ENCODE peak calls at places on chromosomes 4 and X, in five cellular contexts. One of them, this sample, is unnamed.

GRCh38 chr4:59728496-59728895 is 1471.6 kb upstream of the ADGRL3 start:
- DNase-seq in A549: no peak
- DNase-seq in skeletal muscle cell: no peak
- DNase-seq in OCI-LY7: no peak
- DNase-seq in GM23248: no peak
- DNase-seq in this sample: no peak

GRCh38 chr4:76279462-76279861 is 27.1 kb upstream of the STBD1 start:
- DNase-seq in GM23248: no peak
- DNase-seq in skeletal muscle cell: no peak
- DNase-seq in OCI-LY7: no peak
- DNase-seq in A549: peak; percentile 11
- DNase-seq in this sample: no peak

GRCh38 chr4:104490770-104491395 is 3.8 kb downstream of the CXXC4 start:
- DNase-seq in GM23248: peak; percentile 53
- DNase-seq in OCI-LY7: peak; percentile 3
- DNase-seq in skeletal muscle cell: peak; percentile 18
- DNase-seq in A549: peak; percentile 58
- DNase-seq in this sample: no peak

GRCh38 chr4:103786014-103786413 is 66.2 kb upstream of the TACR3 start:
- DNase-seq in skeletal muscle cell: no peak
- DNase-seq in A549: peak; percentile 53
- DNase-seq in OCI-LY7: peak; percentile 59
- DNase-seq in GM23248: peak; percentile 69
- DNase-seq in this sample: peak; percentile 20

GRCh38 chrX:1542994-1543725 is 6.2 kb upstream of the P2RY8 start:
- DNase-seq in GM23248: no peak
- DNase-seq in OCI-LY7: no peak
- DNase-seq in A549: no peak
- DNase-seq in skeletal muscle cell: no peak
- DNase-seq in this sample: no peak

GRCh38 chrX:19827088-19827487 is 60.3 kb downstream of the SH3KBP1 start:
- DNase-seq in OCI-LY7: no peak
- DNase-seq in skeletal muscle cell: no peak
- DNase-seq in GM23248: no peak
- DNase-seq in A549: no peak
- DNase-seq in this sample: no peak

GRCh38 chr4:8708401-8709021 is 115.9 kb downstream of the CPZ start:
- DNase-seq in skeletal muscle cell: no peak
- DNase-seq in OCI-LY7: no peak
- DNase-seq in A549: no peak
- DNase-seq in GM23248: no peak
- DNase-seq in this sample: no peak

GRCh38 chrX:103215768-103216085 is 819 bp downstream of the BEX4 start:
- DNase-seq in OCI-LY7: no peak
- DNase-seq in GM23248: no peak
- DNase-seq in skeletal muscle cell: no peak
- DNase-seq in A549: no peak
- DNase-seq in this sample: no peak

GRCh38 chr4:76208005-76208765 is 5.4 kb downstream of the SCARB2 start:
- DNase-seq in skeletal muscle cell: peak; percentile 75
- DNase-seq in GM23248: peak; percentile 95
- DNase-seq in A549: peak; percentile 63
- DNase-seq in OCI-LY7: no peak
- DNase-seq in this sample: no peak

GRCh38 chrX:109374276-109374960 is 107.5 kb downstream of the GUCY2F start:
- DNase-seq in GM23248: no peak
- DNase-seq in OCI-LY7: no peak
- DNase-seq in A549: no peak
- DNase-seq in skeletal muscle cell: no peak
- DNase-seq in this sample: no peak

GRCh38 chrX:153765138-153766079 is 1.4 kb downstream of the PLXNB3 start:
- DNase-seq in GM23248: peak; percentile 56
- DNase-seq in OCI-LY7: no peak
- DNase-seq in A549: no peak
- DNase-seq in skeletal muscle cell: no peak
- DNase-seq in this sample: no peak

GRCh38 chr4:26803462-26803861 is 57.2 kb upstream of the STIM2 start:
- DNase-seq in A549: no peak
- DNase-seq in GM23248: peak; percentile 52
- DNase-seq in OCI-LY7: no peak
- DNase-seq in skeletal muscle cell: no peak
- DNase-seq in this sample: no peak

GRCh38 chrX:19906293-19906692 is 18.9 kb upstream of the SH3KBP1 start:
- DNase-seq in GM23248: no peak
- DNase-seq in OCI-LY7: no peak
- DNase-seq in A549: peak; percentile 25
- DNase-seq in skeletal muscle cell: no peak
- DNase-seq in this sample: no peak

GRCh38 chrX:37754518-37754917 is 25.3 kb upstream of the CYBB start:
- DNase-seq in GM23248: no peak
- DNase-seq in skeletal muscle cell: no peak
- DNase-seq in OCI-LY7: no peak
- DNase-seq in A549: no peak
- DNase-seq in this sample: no peak

GRCh38 chrX:107700317-107700774 is 72.0 kb downstream of the PRPS1 start:
- DNase-seq in GM23248: peak; percentile 55
- DNase-seq in OCI-LY7: no peak
- DNase-seq in skeletal muscle cell: peak; percentile 76
- DNase-seq in A549: no peak
- DNase-seq in this sample: no peak

GRCh38 chrX:129798456-129798855 is 18.7 kb downstream of the SASH3 start:
- DNase-seq in A549: no peak
- DNase-seq in OCI-LY7: no peak
- DNase-seq in skeletal muscle cell: no peak
- DNase-seq in GM23248: no peak
- DNase-seq in this sample: no peak

GRCh38 chrX:150012647-150013046 is 74.4 kb upstream of the EOLA2 start:
- DNase-seq in OCI-LY7: no peak
- DNase-seq in GM23248: peak; percentile 20
- DNase-seq in skeletal muscle cell: no peak
- DNase-seq in A549: no peak
- DNase-seq in this sample: no peak

GRCh38 chr4:173318648-173319211 is 15.4 kb downstream of the HMGB2 start:
- DNase-seq in GM23248: peak; percentile 85
- DNase-seq in A549: peak; percentile 13
- DNase-seq in skeletal muscle cell: peak; percentile 21
- DNase-seq in OCI-LY7: peak; percentile 62
- DNase-seq in this sample: no peak

GRCh38 chrX:40100537-40101429 is 3.0 kb upstream of the BCOR start:
- DNase-seq in GM23248: no peak
- DNase-seq in A549: no peak
- DNase-seq in skeletal muscle cell: no peak
- DNase-seq in OCI-LY7: no peak
- DNase-seq in this sample: no peak

GRCh38 chr4:127048371-127049085 is 584.2 kb upstream of the INTU start:
- DNase-seq in A549: no peak
- DNase-seq in GM23248: no peak
- DNase-seq in OCI-LY7: no peak
- DNase-seq in skeletal muscle cell: no peak
- DNase-seq in this sample: no peak

GRCh38 chr4:8351931-8352367 is 82.4 kb downstream of the HTRA3 start:
- DNase-seq in GM23248: peak; percentile 15
- DNase-seq in OCI-LY7: no peak
- DNase-seq in skeletal muscle cell: no peak
- DNase-seq in A549: peak; percentile 31
- DNase-seq in this sample: no peak

GRCh38 chrX:103404225-103405008 is 28.1 kb downstream of the BEX3 start:
- DNase-seq in A549: peak; percentile 88
- DNase-seq in skeletal muscle cell: peak; percentile 69
- DNase-seq in GM23248: peak; percentile 86
- DNase-seq in OCI-LY7: peak; percentile 47
- DNase-seq in this sample: peak; percentile 58

GRCh38 chr4:51995647-51996046 is 24.5 kb downstream of the LRRC66 start:
- DNase-seq in skeletal muscle cell: no peak
- DNase-seq in GM23248: no peak
- DNase-seq in OCI-LY7: no peak
- DNase-seq in A549: no peak
- DNase-seq in this sample: no peak

GRCh38 chrX:48737940-48738339 is 23.6 kb upstream of the GLOD5 start:
- DNase-seq in A549: no peak
- DNase-seq in GM23248: peak; percentile 28
- DNase-seq in OCI-LY7: peak; percentile 3
- DNase-seq in skeletal muscle cell: no peak
- DNase-seq in this sample: no peak

GRCh38 chr4:103075894-103076776 is at the start of gene SLC9B2:
- DNase-seq in skeletal muscle cell: no peak
- DNase-seq in OCI-LY7: peak; percentile 79
- DNase-seq in GM23248: peak; percentile 86
- DNase-seq in A549: peak; percentile 33
- DNase-seq in this sample: no peak

GRCh38 chrX:40098264-40099045 is 697 bp upstream of the BCOR start:
- DNase-seq in GM23248: peak; percentile 71
- DNase-seq in A549: peak; percentile 71
- DNase-seq in OCI-LY7: peak; percentile 80
- DNase-seq in skeletal muscle cell: no peak
- DNase-seq in this sample: no peak

GRCh38 chr4:38867478-38868054 is at the start of gene FAM114A1:
- DNase-seq in OCI-LY7: no peak
- DNase-seq in GM23248: peak; percentile 95
- DNase-seq in skeletal muscle cell: peak; percentile 68
- DNase-seq in A549: peak; percentile 68
- DNase-seq in this sample: no peak

GRCh38 chrX:120281761-120282160 is 29.5 kb downstream of the TMEM255A start:
- DNase-seq in A549: no peak
- DNase-seq in skeletal muscle cell: no peak
- DNase-seq in GM23248: no peak
- DNase-seq in OCI-LY7: no peak
- DNase-seq in this sample: no peak

GRCh38 chr4:23477905-23478304 is 411.9 kb downstream of the PPARGC1A start:
- DNase-seq in OCI-LY7: no peak
- DNase-seq in A549: no peak
- DNase-seq in skeletal muscle cell: no peak
- DNase-seq in GM23248: no peak
- DNase-seq in this sample: no peak

GRCh38 chr4:17063870-17064269 is 165.4 kb upstream of the LDB2 start:
- DNase-seq in skeletal muscle cell: peak; percentile 31
- DNase-seq in OCI-LY7: no peak
- DNase-seq in GM23248: peak; percentile 89
- DNase-seq in A549: no peak
- DNase-seq in this sample: no peak

GRCh38 chr4:171025323-171025722 is 787.9 kb upstream of the GALNTL6 start:
- DNase-seq in skeletal muscle cell: no peak
- DNase-seq in GM23248: no peak
- DNase-seq in A549: no peak
- DNase-seq in OCI-LY7: no peak
- DNase-seq in this sample: no peak

GRCh38 chr4:56435748-56436442 is at the start of gene PAICS:
- DNase-seq in GM23248: peak; percentile 97
- DNase-seq in OCI-LY7: peak; percentile 97
- DNase-seq in A549: peak; percentile 93
- DNase-seq in skeletal muscle cell: peak; percentile 83
- DNase-seq in this sample: peak; percentile 76

GRCh38 chr4:56435001-56435747 is at the start of gene PPAT:
- DNase-seq in OCI-LY7: peak; percentile 98
- DNase-seq in skeletal muscle cell: peak; percentile 93
- DNase-seq in A549: peak; percentile 97
- DNase-seq in GM23248: peak; percentile 99
- DNase-seq in this sample: no peak

GRCh38 chr4:56430203-56430602 is 5.2 kb downstream of the PPAT start:
- DNase-seq in skeletal muscle cell: no peak
- DNase-seq in A549: no peak
- DNase-seq in OCI-LY7: no peak
- DNase-seq in GM23248: no peak
- DNase-seq in this sample: no peak

GRCh38 chr4:56434599-56435000 is 815 bp downstream of the PPAT start:
- DNase-seq in skeletal muscle cell: no peak
- DNase-seq in GM23248: peak; percentile 83
- DNase-seq in OCI-LY7: no peak
- DNase-seq in A549: no peak
- DNase-seq in this sample: no peak

GRCh38 chr4:56433280-56433679 is 2.1 kb downstream of the PPAT start:
- DNase-seq in OCI-LY7: no peak
- DNase-seq in GM23248: no peak
- DNase-seq in A549: no peak
- DNase-seq in skeletal muscle cell: no peak
- DNase-seq in this sample: no peak
- H3K4me3 ChIP-seq in OCI-LY7: peak overlapping the region; percentile 98
- H3K4me3 ChIP-seq in GM23248: peak overlapping the region; percentile 86
- H3K4me3 ChIP-seq in A549: peak overlapping the region; percentile 59
- H3K4me3 ChIP-seq in skeletal muscle cell: peak overlapping the region; percentile 89
- H3K4me3 ChIP-seq in this sample: peak overlapping the region; percentile 88

GRCh38 chr4:182142146-182143085 is 100.8 kb upstream of the TENM3 start:
- DNase-seq in GM23248: peak; percentile 4
- DNase-seq in skeletal muscle cell: peak; percentile 22
- DNase-seq in OCI-LY7: no peak
- DNase-seq in A549: no peak
- DNase-seq in this sample: no peak
- H3K4me3 ChIP-seq in GM23248: no peak overlapping the region
- H3K4me3 ChIP-seq in skeletal muscle cell: peak overlapping the region; percentile 81
- H3K4me3 ChIP-seq in OCI-LY7: no peak overlapping the region
- H3K4me3 ChIP-seq in A549: peak overlapping the region; percentile 83
- H3K4me3 ChIP-seq in this sample: no peak overlapping the region

GRCh38 chr4:143359794-143360193 is 23.1 kb downstream of the GAB1 start:
- DNase-seq in skeletal muscle cell: no peak
- DNase-seq in GM23248: no peak
- DNase-seq in OCI-LY7: no peak
- DNase-seq in A549: no peak
- DNase-seq in this sample: no peak
- H3K4me3 ChIP-seq in skeletal muscle cell: no peak overlapping the region
- H3K4me3 ChIP-seq in GM23248: peak overlapping the region; percentile 35
- H3K4me3 ChIP-seq in OCI-LY7: peak overlapping the region; percentile 61
- H3K4me3 ChIP-seq in A549: no peak overlapping the region
- H3K4me3 ChIP-seq in this sample: no peak overlapping the region

GRCh38 chr4:79198886-79199591 is 126.8 kb downstream of the NAA11 start:
- DNase-seq in A549: no peak
- DNase-seq in OCI-LY7: no peak
- DNase-seq in GM23248: no peak
- DNase-seq in skeletal muscle cell: peak; percentile 2
- DNase-seq in this sample: no peak

GRCh38 chr4:79207281-79207680 is 118.6 kb downstream of the NAA11 start:
- DNase-seq in OCI-LY7: no peak
- DNase-seq in GM23248: no peak
- DNase-seq in skeletal muscle cell: no peak
- DNase-seq in A549: no peak
- DNase-seq in this sample: no peak

GRCh38 chr4:79206660-79207059 is 119.2 kb downstream of the NAA11 start:
- DNase-seq in skeletal muscle cell: no peak
- DNase-seq in OCI-LY7: no peak
- DNase-seq in A549: no peak
- DNase-seq in GM23248: no peak
- DNase-seq in this sample: no peak

GRCh38 chr4:79197275-79198009 is 128.4 kb downstream of the NAA11 start:
- DNase-seq in A549: no peak
- DNase-seq in skeletal muscle cell: no peak
- DNase-seq in OCI-LY7: no peak
- DNase-seq in GM23248: no peak
- DNase-seq in this sample: no peak

DNA sequence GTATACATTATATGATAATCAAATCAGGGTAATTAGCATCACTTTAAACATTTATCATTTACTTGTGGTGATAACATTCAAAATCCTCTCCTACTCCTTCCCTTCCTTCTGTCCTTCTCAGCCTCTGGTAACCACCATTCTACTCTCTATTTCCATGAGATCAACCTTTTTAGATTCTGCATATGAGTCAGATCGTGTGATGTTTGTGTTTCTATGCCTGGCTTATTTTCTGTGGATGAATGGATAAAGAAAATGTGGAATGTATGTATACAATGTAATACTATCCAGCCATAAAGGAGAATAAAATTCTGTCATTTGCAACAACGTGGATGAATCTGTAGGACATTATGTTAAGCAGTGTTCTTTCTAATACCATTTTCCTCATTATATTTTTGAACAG is 123.9 kb downstream of the NAA11 start:
- DNase-seq in A549: no peak
- DNase-seq in skeletal muscle cell: no peak
- DNase-seq in OCI-LY7: no peak
- DNase-seq in GM23248: no peak
- DNase-seq in this sample: no peak
- H3K4me3 ChIP-seq in A549: no peak overlapping the region
- H3K4me3 ChIP-seq in skeletal muscle cell: no peak overlapping the region
- H3K4me3 ChIP-seq in OCI-LY7: no peak overlapping the region
- H3K4me3 ChIP-seq in GM23248: no peak overlapping the region
- H3K4me3 ChIP-seq in this sample: no peak overlapping the region